ENCODE peak calls at places on chromosome 4, in four cellular contexts. V is cardiac muscle cell, P is heart right ventricle, W is fibroblast of lung. L is an unnamed sample.

GRCh38 chr4:80875642-80876041 is 154.9 kb upstream of the BMP3 start:
- DNase-seq in V (no peak), P (no peak), W (no peak), L (no peak)

GRCh38 chr4:4376074-4376473 is 10.8 kb upstream of the NSG1 start:
- DNase-seq in V (no peak), W (no peak), P (no peak), L (no peak)

GRCh38 chr4:108240356-108240755 is 71.6 kb upstream of the LEF1 start:
- DNase-seq in P (no peak), W (peak; percentile 15), V (peak; percentile 29), L (no peak)

GRCh38 chr4:168449740-168450442 is 30.4 kb downstream of the DDX60L start:
- DNase-seq in V (peak; percentile 70), W (peak; percentile 83), P (no peak), L (no peak)

GRCh38 chr4:67051000-67051789 is 494.1 kb downstream of the CENPC start:
- DNase-seq in V (no peak), P (no peak), W (no peak), L (no peak)

GRCh38 chr4:38099020-38099600 is 138.9 kb downstream of the PTTG2 start:
- DNase-seq in P (no peak), V (peak; percentile 15), W (peak; percentile 39), L (no peak)

GRCh38 chr4:119536572-119537528 is 91.8 kb downstream of the PDE5A start:
- DNase-seq in W (peak; percentile 43), P (no peak), V (peak; percentile 47), L (no peak)

GRCh38 chr4:182776376-182777058 is 140.7 kb downstream of the DCTD start:
- DNase-seq in P (no peak), V (no peak), W (peak; percentile 52), L (no peak)

GRCh38 chr4:101171747-101172146 is 175.6 kb downstream of the PPP3CA start:
- DNase-seq in V (no peak), W (peak; percentile 45), P (no peak), L (no peak)

GRCh38 chr4:4387531-4388311 is 819 bp downstream of the NSG1 start:
- DNase-seq in P (no peak), W (no peak), V (peak; percentile 19), L (no peak)

GRCh38 chr4:46950826-46951225 is 41.8 kb upstream of the COX7B2 start:
- DNase-seq in P (no peak), V (no peak), W (no peak), L (no peak)

GRCh38 chr4:3045500-3045850 is 28.9 kb downstream of the HTT-AS start:
- DNase-seq in W (peak; percentile 55), P (peak; percentile 46), V (peak; percentile 72), L (peak; percentile 86)

GRCh38 chr4:2484993-2485392 is 16.1 kb downstream of the RNF4 start:
- DNase-seq in P (peak; percentile 75), V (peak; percentile 55), W (no peak), L (peak; percentile 51)

GRCh38 chr4:184019667-184020665 is 114.9 kb downstream of the STOX2 start:
- DNase-seq in V (no peak), W (no peak), P (no peak), L (no peak)
- H3K36me3 ChIP-seq in V (no peaks in the 10 kb centered on the region), W (no peaks in the 10 kb centered on the region), P (no peaks in the 10 kb centered on the region), L (no peaks in the 10 kb centered on the region)

GRCh38 chr4:98519268-98519993 is 139.0 kb downstream of the TSPAN5 start:
- DNase-seq in P (no peak), V (peak; percentile 87), W (peak; percentile 63), L (no peak)

GRCh38 chr4:98524271-98524670 is 134.1 kb downstream of the TSPAN5 start:
- DNase-seq in P (no peak), V (peak; percentile 3), W (no peak), L (no peak)

GRCh38 chr4:98521486-98521885 is 136.9 kb downstream of the TSPAN5 start:
- DNase-seq in V (peak; percentile 25), W (no peak), P (no peak), L (no peak)

GRCh38 chr4:98522062-98522461 is 136.3 kb downstream of the TSPAN5 start:
- DNase-seq in W (no peak), P (no peak), V (peak; percentile 18), L (no peak)

DNA sequence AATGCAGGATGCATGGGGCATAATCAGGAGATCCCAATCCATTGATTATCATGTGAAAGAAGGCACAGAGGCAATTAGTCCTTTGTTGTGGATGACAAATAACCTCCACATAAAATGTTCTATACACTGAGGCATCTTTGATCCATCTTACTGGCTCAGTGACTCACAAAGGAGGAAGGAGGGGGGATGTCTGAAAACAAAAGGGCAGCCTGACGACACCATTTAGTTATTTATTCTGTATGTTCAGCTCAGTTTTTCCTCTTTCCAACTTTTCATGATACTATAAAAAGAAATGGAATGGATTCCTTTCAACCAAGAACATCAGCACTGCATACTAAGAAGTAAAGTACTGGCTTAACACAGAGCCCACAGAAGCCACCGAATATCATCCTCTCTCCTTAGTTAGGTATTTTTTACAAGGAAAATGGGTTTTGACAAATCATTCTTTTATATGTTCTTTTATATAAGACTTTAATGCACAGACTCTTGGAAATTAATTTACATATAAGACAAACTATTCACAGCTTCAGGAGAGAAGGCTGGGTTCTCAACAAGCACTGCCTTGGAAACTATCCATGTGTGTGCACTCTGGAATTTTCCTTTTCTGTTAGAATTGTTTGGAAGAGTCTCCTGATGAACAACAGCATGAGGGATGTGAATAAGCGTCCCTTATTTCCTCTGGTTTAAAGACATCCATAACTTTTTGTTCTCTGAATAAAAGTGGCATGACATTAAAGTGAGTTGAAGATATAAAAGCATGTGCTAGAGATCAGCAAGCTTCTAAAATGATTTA is 135.6 kb downstream of the TSPAN5 start:
- DNase-seq in V (peak; percentile 75), W (peak; percentile 85), P (no peak), L (no peak)
- H3K4me1 ChIP-seq in V (peaks cover 87% of the 10 kb centered on the region), W (peaks cover 20% of the 10 kb centered on the region), P (no peaks in the 10 kb centered on the region), L (peaks cover 30% of the 10 kb centered on the region)

GRCh38 chr4:22454216-22454838 is 61.5 kb downstream of the ADGRA3 start:
- DNase-seq in V (no peak), P (no peak), W (no peak), L (no peak)
- H3K36me3 ChIP-seq in V (peaks cover 2% of the 10 kb centered on the region), P (no peaks in the 10 kb centered on the region), W (no peaks in the 10 kb centered on the region), L (no peaks in the 10 kb centered on the region)

DNA sequence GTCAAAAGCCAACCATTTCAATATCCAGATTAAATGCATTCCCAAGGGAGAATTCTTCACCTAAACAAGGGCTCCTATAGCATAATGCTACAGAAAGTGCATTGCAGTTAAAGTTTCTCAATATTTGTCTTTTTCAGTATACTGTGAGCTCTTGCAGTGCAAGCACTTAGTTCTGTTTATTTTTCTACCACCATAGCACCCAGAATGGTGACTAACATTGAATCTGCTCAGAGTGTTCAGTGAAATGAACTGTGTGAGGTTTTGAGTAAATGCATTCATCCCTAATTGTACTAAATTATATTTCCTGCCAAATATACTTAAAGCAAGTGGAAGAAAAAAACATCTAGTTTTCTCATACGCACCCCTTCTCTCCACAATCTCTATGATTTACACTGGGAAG is 383.9 kb downstream of the PCDH7 start:
- DNase-seq in W (peak; percentile 69), V (no peak), P (no peak), L (no peak)
- H3K4me1 ChIP-seq in W (no peaks in the 10 kb centered on the region), V (peaks cover 39% of the 10 kb centered on the region), P (no peaks in the 10 kb centered on the region), L (no peaks in the 10 kb centered on the region)

L was measured in CD4-positive, CD25-positive, alpha-beta regulatory T cell.